ENCODE peak calls at places on chromosomes 1 and 21, in six cellular contexts. L is HCT116, S is GM23248, R is K562, E is PC-3, D is neural progenitor cell. Y is an unnamed sample.

GRCh38 chr1:156282143-156282478 is 514 bp downstream of the SMG5 start:
- DNase-seq in L (peak), S (no peak), R (no peak), E (peak), D (no peak), Y (no peak)

GRCh38 chr1:174407705-174408104 is 40.1 kb upstream of the GPR52 start:
- DNase-seq in L (no peak), S (peak), R (no peak), E (no peak), D (no peak), Y (no peak)

GRCh38 chr1:181499825-181500224 is 16.5 kb downstream of the CACNA1E start:
- DNase-seq in L (no peak), S (no peak), R (no peak), E (no peak), D (no peak), Y (no peak)

GRCh38 chr1:232036161-232036942 is 409.8 kb downstream of the DISC1 start:
- DNase-seq in L (no peak), S (no peak), R (no peak), E (no peak), D (no peak), Y (no peak)

GRCh38 chr1:91557039-91557690 is 56.5 kb downstream of the CDC7 start:
- DNase-seq in L (no peak), S (no peak), R (no peak), E (no peak), D (no peak), Y (no peak)

GRCh38 chr1:170903961-170904360 is 31.4 kb upstream of the MROH9 start:
- DNase-seq in L (no peak), S (no peak), R (no peak), E (no peak), D (no peak), Y (no peak)

GRCh38 chr1:238469146-238469601 is 578.5 kb upstream of the ZP4 start:
- DNase-seq in L (no peak), S (peak), R (no peak), E (no peak), D (no peak), Y (no peak)

GRCh38 chr21:45768011-45768740 is 124.7 kb downstream of the PCBP3 start:
- DNase-seq in L (no peak), S (peak), R (no peak), E (no peak), D (no peak), Y (no peak)

GRCh38 chr1:244361764-244362473 is 89.8 kb downstream of the ADSS2 start:
- DNase-seq in L (no peak), S (peak), R (no peak), E (no peak), D (peak), Y (no peak)

GRCh38 chr1:99457381-99458165 is 188.3 kb upstream of the PALMD start:
- DNase-seq in L (no peak), S (peak), R (no peak), E (peak), D (no peak), Y (peak)

GRCh38 chr1:56584910-56585528 is 5.7 kb upstream of the PLPP3 start:
- DNase-seq in L (peak), S (peak), R (peak), E (peak), D (peak), Y (no peak)

GRCh38 chr1:24929091-24929875 is 793 bp downstream of the RUNX3 start:
- DNase-seq in L (no peak), S (peak), R (no peak), E (peak), D (peak), Y (no peak)
- TF ChIP-seq EZH2 in L (no peak), S (no peak), R (no peak), E (peak), D (peak), Y (peak)

GRCh38 chr1:39407496-39407888 is 83.9 kb upstream of the BMP8A start:
- DNase-seq in L (no peak), S (peak), R (no peak), E (no peak), D (peak), Y (no peak)
- H3K9ac ChIP-seq in L (peak), S (peak), R (no peak), E (peak), D (peak), Y (peak)

GRCh38 chr21:27550258-27550657 is 583.4 kb upstream of the ADAMTS5 start:
- DNase-seq in L (no peak), S (no peak), R (no peak), E (no peak), D (no peak), Y (no peak)

DNA sequence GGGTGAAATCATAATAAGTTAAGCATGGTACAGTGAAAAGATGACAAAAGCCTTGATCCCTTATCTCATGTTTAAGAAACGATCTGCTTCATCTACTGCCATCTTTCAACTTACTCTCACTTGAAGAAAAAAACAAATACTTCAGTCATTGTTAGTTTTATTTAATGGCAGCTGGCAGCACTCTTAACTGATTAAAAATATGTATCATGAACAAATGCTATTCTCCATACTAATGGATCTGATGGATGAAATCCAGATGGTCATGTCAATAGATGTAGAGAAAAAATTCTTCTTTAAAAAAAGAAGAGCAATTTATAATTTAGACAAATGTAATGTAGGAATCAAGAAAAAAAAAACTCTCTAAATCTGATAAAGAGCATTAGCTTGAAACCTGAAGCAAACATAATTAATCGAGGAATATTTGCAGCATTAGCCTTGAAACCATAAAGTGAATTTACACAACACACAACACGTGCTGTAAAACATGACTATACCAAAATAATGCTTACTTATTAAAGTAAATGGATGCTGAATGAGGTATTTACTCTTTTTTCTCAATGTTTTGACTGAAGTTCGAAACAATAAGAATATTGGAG is 579.0 kb upstream of the ADAMTS5 start:
- DNase-seq in L (no peak), S (no peak), R (no peak), E (no peak), D (no peak), Y (no peak)
- H2AFZ ChIP-seq in L (no peak), S (no peak), R (no peak), E (no peak), D (no peak), Y (no peak)

DNA sequence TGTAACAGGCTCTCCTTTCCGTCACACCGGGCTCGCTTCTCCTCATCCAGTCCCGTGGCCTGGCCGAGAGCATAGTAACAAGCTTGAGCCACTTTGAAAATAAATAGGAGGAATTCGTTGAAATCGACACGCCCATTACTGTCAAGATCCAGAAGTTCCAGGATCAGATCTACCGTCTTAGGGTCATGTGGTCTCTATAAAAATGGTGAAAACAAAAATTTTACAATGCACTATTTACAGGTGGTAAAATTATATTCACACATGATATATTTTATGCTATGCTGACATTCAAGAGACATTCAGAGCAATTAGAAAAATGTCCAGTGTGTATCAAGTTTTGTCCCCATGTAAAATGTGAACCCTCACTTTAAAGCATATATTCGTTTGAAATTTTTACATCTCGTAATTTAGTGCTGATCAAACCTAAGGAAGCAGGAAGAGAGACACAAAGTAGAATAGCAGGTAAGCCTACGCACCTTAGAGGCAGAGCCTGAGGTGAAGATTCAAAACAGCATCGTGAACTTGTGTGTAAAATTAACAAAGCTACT is 2.3 kb downstream of the TCHH start:
- DNase-seq in L (no peak), S (peak), R (no peak), E (no peak), D (no peak), Y (no peak)
- TF ChIP-seq EZH2 in L (no peak), S (no peak), R (no peak), E (no peak), D (peak), Y (no peak)

GRCh38 chr1:16205333-16205671 is 7.2 kb downstream of the ARHGEF19 start:
- DNase-seq in L (no peak), S (no peak), R (no peak), E (no peak), D (no peak), Y (no peak)
- H3K9ac ChIP-seq in L (peak), S (peak), R (peak), E (no peak), D (no peak), Y (no peak)

GRCh38 chr1:221083902-221084301 is 204.7 kb downstream of the HLX start:
- DNase-seq in L (no peak), S (no peak), R (no peak), E (no peak), D (no peak), Y (no peak)
- H2AFZ ChIP-seq in L (no peak), S (no peak), R (no peak), E (no peak), D (no peak), Y (no peak)

DNA sequence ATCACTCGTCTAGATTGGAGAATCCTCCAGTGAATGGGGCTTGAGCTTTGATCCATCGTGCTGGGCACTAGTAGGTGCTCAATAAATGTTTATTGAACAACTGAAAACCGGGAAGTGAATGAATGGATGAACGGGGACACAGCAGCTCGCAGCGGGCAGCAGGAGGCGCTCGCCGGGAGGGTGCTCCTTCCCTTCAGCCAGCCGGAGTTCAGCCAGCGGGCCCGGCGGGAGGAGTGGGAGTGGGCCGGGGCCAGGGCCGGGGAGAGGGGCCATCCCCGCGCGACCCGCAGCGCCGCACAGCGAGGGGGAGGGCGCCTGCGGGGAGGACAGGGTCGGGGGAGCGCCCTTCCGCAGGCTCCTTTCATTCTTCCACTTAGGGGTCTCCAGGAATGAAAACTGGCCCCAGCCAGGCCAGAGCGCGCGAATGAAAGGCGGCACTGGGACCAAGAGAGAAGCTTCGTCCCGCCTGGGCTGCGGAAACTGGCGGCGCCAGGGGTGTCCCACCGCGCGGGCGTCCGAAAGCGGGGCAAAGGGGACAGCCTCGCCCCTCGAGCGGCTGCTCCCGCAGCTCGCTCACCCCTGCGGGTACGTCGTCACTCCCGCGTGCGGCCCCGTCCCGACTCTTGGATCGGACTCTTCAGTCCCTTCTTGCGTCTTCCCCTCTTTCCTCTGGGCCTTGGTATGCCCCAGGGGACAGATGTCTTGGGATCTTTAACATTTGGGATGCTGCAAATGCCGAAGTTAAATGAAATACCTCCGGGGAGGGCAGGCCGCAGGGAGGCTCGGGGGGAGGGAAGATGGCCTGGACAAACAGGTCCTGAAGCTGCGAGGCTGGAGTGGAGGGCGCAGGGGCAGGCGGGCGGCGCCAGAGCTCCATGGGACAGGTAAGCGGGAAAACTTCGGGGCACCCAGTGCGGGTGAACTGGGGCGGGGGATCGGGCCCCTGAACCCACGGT is 3.6 kb upstream of the INAVA start:
- DNase-seq in L (peak), S (peak), R (no peak), E (peak), D (peak), Y (no peak)
- TF ChIP-seq EZH2 in L (no peak), S (peak), R (no peak), E (no peak), D (no peak), Y (no peak)

Y was measured in keratinocyte.